ENCODE peak calls at places on chromosomes 3 and 15, in seven cellular contexts. P is GM12865, U is heart left ventricle, E is hepatocyte, K is neural progenitor cell, N is fibroblast of the aortic adventitia, A is adrenal gland. Q is an unnamed sample.
A peak's percentile ranks its signal among the peaks of the same experiment; 100 is the strongest.

GRCh38 chr15:88454867-88455810 is 12.0 kb downstream of the MRPL46 start:
- DNase-seq in P (peak; percentile 68), U (peak; percentile 44), E (peak; percentile 93), K (peak; percentile 87), N (peak; percentile 81), A (peak; percentile 91), Q (peak; percentile 22)

GRCh38 chr3:112013058-112013783 is 14.5 kb downstream of the TAGLN3 start:
- DNase-seq in P (peak; percentile 73), U (peak; percentile 60), E (peak; percentile 83), K (peak; percentile 80), N (peak; percentile 84), A (peak; percentile 89), Q (peak; percentile 41)

GRCh38 chr3:195175476-195176337 is 95.3 kb downstream of the XXYLT1 start:
- DNase-seq in P (no peak), U (no peak), E (no peak), K (no peak), N (no peak), A (peak; percentile 39), Q (no peak)

GRCh38 chr15:70788114-70789049 is 25.0 kb upstream of the UACA start:
- DNase-seq in P (no peak), U (no peak), E (peak; percentile 79), K (no peak), N (peak; percentile 81), A (no peak), Q (peak; percentile 44)

GRCh38 chr3:32983124-32983523 is 31.7 kb downstream of the CCR4 start:
- DNase-seq in P (no peak), U (no peak), E (no peak), K (no peak), N (no peak), A (no peak), Q (no peak)

GRCh38 chr3:160163259-160163878 is 61.9 kb upstream of the C3orf80 start:
- DNase-seq in P (peak; percentile 40), U (no peak), E (peak; percentile 42), K (no peak), N (peak; percentile 74), A (no peak), Q (no peak)

GRCh38 chr3:1929788-1930414 is 168.8 kb upstream of the CNTN4 start:
- DNase-seq in P (no peak), U (no peak), E (no peak), K (no peak), N (no peak), A (no peak), Q (no peak)

GRCh38 chr15:70870066-70870465 is 16.1 kb upstream of the LARP6 start:
- DNase-seq in P (peak; percentile 67), U (no peak), E (no peak), K (no peak), N (peak; percentile 90), A (no peak), Q (no peak)

GRCh38 chr15:93358171-93359036 is 269.4 kb upstream of the RGMA start:
- DNase-seq in P (no peak), U (no peak), E (no peak), K (peak; percentile 65), N (no peak), A (no peak), Q (no peak)

GRCh38 chr3:111734652-111735051 is 124.4 kb upstream of the PHLDB2 start:
- DNase-seq in P (no peak), U (no peak), E (no peak), K (no peak), N (no peak), A (no peak), Q (no peak)

GRCh38 chr3:60697132-60697531 is 554.1 kb downstream of the FHIT start:
- DNase-seq in P (no peak), U (no peak), E (no peak), K (no peak), N (no peak), A (no peak), Q (no peak)

GRCh38 chr15:80323285-80323684 is 71.3 kb upstream of the CTXND1 start:
- DNase-seq in P (no peak), U (no peak), E (no peak), K (no peak), N (no peak), A (no peak), Q (no peak)

GRCh38 chr3:183475019-183475418 is 46.6 kb upstream of the MCF2L2 start:
- DNase-seq in P (no peak), U (no peak), E (no peak), K (no peak), N (no peak), A (peak; percentile 35), Q (no peak)

GRCh38 chr3:50657407-50657806 is 17.3 kb upstream of the DOCK3 start:
- DNase-seq in P (no peak), U (no peak), E (no peak), K (no peak), N (no peak), A (no peak), Q (no peak)

GRCh38 chr3:25683882-25684281 is 19.2 kb upstream of the TOP2B start:
- DNase-seq in P (no peak), U (no peak), E (no peak), K (no peak), N (no peak), A (no peak), Q (no peak)

GRCh38 chr3:128323206-128324081 is 143.2 kb downstream of the DNAJB8 start:
- DNase-seq in P (no peak), U (peak; percentile 23), E (no peak), K (no peak), N (no peak), A (peak; percentile 53), Q (no peak)

GRCh38 chr3:128320551-128321340 is 145.9 kb downstream of the DNAJB8 start:
- DNase-seq in P (no peak), U (peak; percentile 8), E (no peak), K (no peak), N (no peak), A (peak; percentile 38), Q (no peak)

GRCh38 chr3:128321418-128321817 is 145.3 kb downstream of the DNAJB8 start:
- DNase-seq in P (no peak), U (peak; percentile 11), E (no peak), K (no peak), N (no peak), A (peak; percentile 46), Q (no peak)

GRCh38 chr3:128319741-128320141 is 146.9 kb downstream of the DNAJB8 start:
- DNase-seq in P (no peak), U (peak; percentile 14), E (no peak), K (no peak), N (no peak), A (peak; percentile 47), Q (no peak)

DNA sequence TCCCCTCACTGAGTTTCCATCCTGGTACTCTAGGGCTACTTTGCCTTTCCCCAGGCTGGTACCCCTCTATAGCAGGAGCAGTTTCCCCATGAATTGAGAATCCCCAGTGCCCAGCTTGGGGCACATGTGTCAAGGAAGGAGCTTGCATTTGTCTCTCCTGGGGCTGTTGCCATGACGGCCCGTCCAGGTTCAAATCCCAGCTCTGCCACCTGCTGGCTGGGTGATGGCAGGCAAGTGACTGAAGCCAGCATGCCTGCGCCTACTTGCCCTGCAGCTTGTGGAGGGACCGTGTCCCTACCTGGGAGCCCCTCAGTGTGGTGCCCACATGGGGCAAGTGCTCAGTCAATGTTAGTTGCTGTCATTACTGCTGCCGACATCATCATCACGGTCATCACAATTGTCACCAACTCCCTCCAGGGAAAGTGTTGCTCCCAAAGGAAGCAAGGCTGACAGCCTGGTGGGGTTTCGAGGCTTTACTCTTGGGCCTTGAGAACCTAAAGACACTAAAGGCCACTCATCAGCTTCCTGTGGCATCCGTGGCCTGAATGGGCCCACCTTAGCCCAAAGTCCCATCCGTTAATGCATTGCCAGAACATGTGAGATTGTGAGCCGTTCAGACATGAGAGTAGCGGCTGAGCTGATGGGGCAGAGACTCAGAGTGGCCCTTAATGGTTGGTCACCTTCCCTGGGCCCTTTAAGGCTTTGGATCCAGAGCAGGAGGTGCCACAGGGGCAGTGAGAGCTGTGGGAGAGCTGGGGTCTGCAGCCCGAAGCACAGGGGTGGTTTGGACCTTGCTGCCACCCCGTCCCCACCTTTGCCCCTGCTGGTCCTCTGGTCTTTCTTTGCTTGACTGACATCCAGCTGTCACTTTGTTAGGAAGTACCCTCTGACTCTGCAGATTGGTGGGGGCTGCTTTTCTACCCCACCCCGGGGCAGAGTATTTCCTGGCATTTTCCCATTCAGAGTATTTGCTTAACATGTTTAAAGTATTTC is 144.4 kb downstream of the DNAJB8 start:
- DNase-seq in P (peak; percentile 37), U (peak; percentile 41), E (no peak), K (peak; percentile 69), N (peak; percentile 59), A (peak; percentile 76), Q (no peak)
- TF ChIP-seq CTCF in P (peak; percentile 34), U (peak; percentile 34), E (peak; percentile 26), K (peak; percentile 61), N (peak; percentile 68), A (no peak), Q (peak; percentile 63)

GRCh38 chr3:178152010-178152409 is 384.2 kb upstream of the KCNMB2 start:
- DNase-seq in P (no peak), U (no peak), E (no peak), K (no peak), N (peak; percentile 19), A (no peak), Q (no peak)
- TF ChIP-seq CTCF in P (no peak), U (no peak), E (no peak), K (no peak), N (no peak), A (no peak), Q (no peak)

GRCh38 chr3:85576091-85576690 is 617.4 kb downstream of the CADM2 start:
- DNase-seq in P (peak; percentile 67), U (peak; percentile 43), E (peak; percentile 73), K (peak; percentile 66), N (peak; percentile 49), A (peak; percentile 90), Q (peak; percentile 8)
- TF ChIP-seq CTCF in P (peak; percentile 81), U (peak; percentile 83), E (peak; percentile 91), K (peak; percentile 88), N (peak; percentile 90), A (peak; percentile 75), Q (peak; percentile 85)

GRCh38 chr3:128180446-128180845 is 27.2 kb downstream of the EEFSEC start:
- DNase-seq in P (no peak), U (no peak), E (no peak), K (no peak), N (peak; percentile 74), A (no peak), Q (no peak)
- TF ChIP-seq CTCF in P (no peak), U (no peak), E (no peak), K (no peak), N (peak; percentile 18), A (no peak), Q (no peak)

GRCh38 chr3:119602676-119603075 is 5.0 kb downstream of the PLA1A start:
- DNase-seq in P (no peak), U (no peak), E (no peak), K (no peak), N (no peak), A (no peak), Q (no peak)

GRCh38 chr3:119601154-119601553 is 3.5 kb downstream of the PLA1A start:
- DNase-seq in P (peak; percentile 49), U (no peak), E (no peak), K (no peak), N (no peak), A (no peak), Q (no peak)

GRCh38 chr3:119598410-119599098 is 869 bp downstream of the PLA1A start:
- DNase-seq in P (peak; percentile 86), U (no peak), E (no peak), K (no peak), N (no peak), A (no peak), Q (no peak)

GRCh38 chr3:119599558-119600174 is 2.0 kb downstream of the PLA1A start:
- DNase-seq in P (peak; percentile 72), U (no peak), E (no peak), K (no peak), N (no peak), A (no peak), Q (no peak)

GRCh38 chr3:119600732-119601131 is 3.0 kb downstream of the PLA1A start:
- DNase-seq in P (peak; percentile 94), U (peak; percentile 40), E (no peak), K (peak; percentile 66), N (no peak), A (peak; percentile 77), Q (no peak)
- TF ChIP-seq CTCF in P (peak; percentile 95), U (peak; percentile 36), E (no peak), K (peak; percentile 65), N (peak; percentile 31), A (peak; percentile 31), Q (peak; percentile 34)

Q was measured in AG09319.